ENCODE peak calls at places on chromosomes 13 and 19, in seven cellular contexts. Q is activated T-cell treated with anti-CD3 and anti-CD28 coated beads, Interleukin-2, amount 50 U/mL, for 4 hours; I is H7; A is endothelial cell; P is NCI-H524 treated with DMSO at 0.1 percent for 48 hours; F is HCEC 1CT; J is activated CD4-positive, alpha-beta T cell treated with anti-CD3 and anti-CD28 coated beads for 1 hour. H is an unnamed sample.

GRCh38 chr19:5001547-5002131 is 32.7 kb downstream of the KDM4B start:
- DNase-seq in I (peak), F (peak), P (peak), Q (peak), J (no peak), A (peak), H (peak)

GRCh38 chr19:41000310-41000737 is 9.2 kb downstream of the CYP2B6 start:
- DNase-seq in F (no peak), I (no peak), Q (no peak), A (no peak), J (no peak), P (no peak), H (no peak)

GRCh38 chr13:33543631-33544030 is 258.1 kb upstream of the STARD13 start:
- DNase-seq in J (no peak), P (no peak), A (no peak), I (no peak), F (no peak), Q (no peak), H (no peak)

GRCh38 chr13:37118002-37118401 is 12.5 kb upstream of the CSNK1A1L start:
- DNase-seq in P (no peak), F (no peak), A (no peak), J (no peak), Q (no peak), I (no peak), H (no peak)

GRCh38 chr19:10339380-10339960 is at the start of gene ICAM3:
- DNase-seq in J (peak), F (no peak), P (no peak), I (peak), Q (peak), A (no peak), H (peak)

GRCh38 chr13:75312884-75313520 is 169.0 kb downstream of the TBC1D4 start:
- DNase-seq in P (no peak), I (no peak), J (no peak), A (no peak), F (no peak), Q (peak), H (peak)

GRCh38 chr13:94123543-94123942 is 355.9 kb downstream of the DCT start:
- DNase-seq in P (no peak), I (no peak), J (no peak), F (no peak), Q (no peak), A (no peak), H (no peak)

GRCh38 chr13:48644951-48645350 is 8.8 kb upstream of the CYSLTR2 start:
- DNase-seq in Q (no peak), P (peak), A (no peak), F (no peak), J (no peak), I (no peak), H (no peak)

GRCh38 chr13:75372923-75373841 is 108.8 kb downstream of the TBC1D4 start:
- DNase-seq in A (no peak), F (no peak), P (no peak), I (no peak), Q (no peak), J (no peak), H (no peak)

GRCh38 chr13:111620586-111620985 is 300.1 kb downstream of the TEX29 start:
- DNase-seq in Q (no peak), I (no peak), F (no peak), J (no peak), P (no peak), A (no peak), H (no peak)